ENCODE peak calls at places on chromosome 2, in seven cellular contexts. J is CD8-positive, alpha-beta T cell; D is BJ; O is astrocyte; E is bronchial epithelial cell; F is neural progenitor cell; L is pancreas. W is an unnamed sample.

GRCh38 chr2:105768961-105769452 is 24.3 kb downstream of the NCK2 start:
- DNase-seq in J (no peak), D (no peak), O (peak; percentile 67), E (peak; percentile 48), F (peak; percentile 47), L (no peak), W (no peak)

GRCh38 chr2:101064868-101065549 is 62.9 kb downstream of the RPL31 start:
- DNase-seq in J (no peak), D (no peak), O (peak; percentile 13), E (peak; percentile 85), F (no peak), L (no peak), W (no peak)

GRCh38 chr2:230691005-230691647 is 21.5 kb upstream of the CAB39 start:
- DNase-seq in J (no peak), D (no peak), O (peak; percentile 90), E (peak; percentile 99), F (no peak), L (no peak), W (no peak)

GRCh38 chr2:16243411-16243996 is 303.2 kb downstream of the MYCN start:
- DNase-seq in J (no peak), D (no peak), O (no peak), E (no peak), F (no peak), L (no peak), W (no peak)

GRCh38 chr2:40760071-40760666 is 308.3 kb upstream of the SLC8A1 start:
- DNase-seq in J (no peak), D (no peak), O (peak; percentile 20), E (peak; percentile 52), F (peak; percentile 59), L (peak; percentile 17), W (no peak)

GRCh38 chr2:199405241-199405640 is 52.5 kb downstream of the SATB2 start:
- DNase-seq in J (no peak), D (no peak), O (no peak), E (no peak), F (peak; percentile 32), L (no peak), W (no peak)

GRCh38 chr2:63667132-63667531 is 78.4 kb downstream of the MDH1 start:
- DNase-seq in J (no peak), D (no peak), O (no peak), E (peak; percentile 20), F (no peak), L (no peak), W (no peak)

GRCh38 chr2:77566131-77566530 is 44.0 kb upstream of the LRRTM4 start:
- DNase-seq in J (no peak), D (no peak), O (no peak), E (no peak), F (no peak), L (no peak), W (no peak)

GRCh38 chr2:196538646-196539045 is 100.9 kb upstream of the CCDC150 start:
- DNase-seq in J (no peak), D (no peak), O (no peak), E (no peak), F (no peak), L (no peak), W (no peak)

GRCh38 chr2:112817082-112817481 is 19.5 kb downstream of the IL1B start:
- DNase-seq in J (no peak), D (no peak), O (no peak), E (no peak), F (no peak), L (no peak), W (no peak)

GRCh38 chr2:196592331-196592911 is 47.1 kb upstream of the CCDC150 start:
- DNase-seq in J (no peak), D (no peak), O (peak; percentile 46), E (no peak), F (no peak), L (peak; percentile 12), W (peak; percentile 81)

GRCh38 chr2:182193291-182193690 is 207.6 kb downstream of the PPP1R1C start:
- DNase-seq in J (no peak), D (no peak), O (no peak), E (no peak), F (no peak), L (no peak), W (no peak)

GRCh38 chr2:27442282-27442980 is at the start of gene KRTCAP3:
- DNase-seq in J (no peak), D (no peak), O (no peak), E (peak; percentile 50), F (peak; percentile 93), L (peak; percentile 88), W (peak; percentile 89)

GRCh38 chr2:71556811-71557210 is 103.5 kb downstream of the DYSF start:
- DNase-seq in J (no peak), D (no peak), O (no peak), E (no peak), F (no peak), L (no peak), W (no peak)

GRCh38 chr2:45882707-45883106 is 231.2 kb downstream of the PRKCE start:
- DNase-seq in J (no peak), D (no peak), O (peak; percentile 39), E (no peak), F (no peak), L (no peak), W (no peak)

GRCh38 chr2:59658906-59659305 is 894.5 kb downstream of the BCL11A start:
- DNase-seq in J (no peak), D (no peak), O (no peak), E (peak; percentile 68), F (no peak), L (no peak), W (no peak)

GRCh38 chr2:21916934-21917522 is 793.3 kb downstream of the TDRD15 start:
- DNase-seq in J (no peak), D (no peak), O (no peak), E (no peak), F (no peak), L (no peak), W (no peak)

GRCh38 chr2:71687412-71687811 is 234.1 kb downstream of the DYSF start:
- DNase-seq in J (no peak), D (no peak), O (no peak), E (no peak), F (no peak), L (no peak), W (peak; percentile 16)

GRCh38 chr2:107529146-107529545 is 297.5 kb upstream of the RGPD4 start:
- DNase-seq in J (no peak), D (no peak), O (no peak), E (no peak), F (no peak), L (no peak), W (no peak)

GRCh38 chr2:224883172-224883516 is 159.1 kb downstream of the DOCK10 start:
- DNase-seq in J (no peak), D (no peak), O (no peak), E (no peak), F (no peak), L (no peak), W (no peak)

GRCh38 chr2:188973650-188974049 is 523 bp upstream of the COL3A1 start:
- DNase-seq in J (no peak), D (no peak), O (no peak), E (no peak), F (no peak), L (no peak), W (no peak)

GRCh38 chr2:240214790-240215675 is 74.6 kb upstream of the OTOS start:
- DNase-seq in J (no peak), D (no peak), O (no peak), E (no peak), F (no peak), L (no peak), W (peak; percentile 29)

GRCh38 chr2:64831134-64831976 is 157.8 kb upstream of the SLC1A4 start:
- DNase-seq in J (peak; percentile 75), D (no peak), O (peak; percentile 79), E (peak; percentile 93), F (peak; percentile 75), L (peak; percentile 82), W (peak; percentile 92)

GRCh38 chr2:160321025-160321424 is 121.0 kb upstream of the ITGB6 start:
- DNase-seq in J (no peak), D (no peak), O (no peak), E (peak; percentile 42), F (no peak), L (no peak), W (no peak)

GRCh38 chr2:149160701-149161217 is 122.3 kb downstream of the LYPD6B start:
- DNase-seq in J (no peak), D (no peak), O (no peak), E (no peak), F (peak; percentile 7), L (no peak), W (no peak)

GRCh38 chr2:19368760-19369159 is 10.3 kb upstream of the OSR1 start:
- DNase-seq in J (no peak), D (no peak), O (no peak), E (no peak), F (no peak), L (no peak), W (no peak)

GRCh38 chr2:29895296-29895695 is 26.1 kb downstream of the ALK start:
- DNase-seq in J (no peak), D (no peak), O (peak; percentile 62), E (no peak), F (peak; percentile 48), L (no peak), W (no peak)

GRCh38 chr2:39128919-39129391 is 8.1 kb upstream of the SOS1 start:
- DNase-seq in J (peak; percentile 32), D (no peak), O (no peak), E (peak; percentile 92), F (no peak), L (no peak), W (no peak)

GRCh38 chr2:119421304-119421703 is 10.3 kb upstream of the TMEM37 start:
- DNase-seq in J (no peak), D (no peak), O (no peak), E (no peak), F (no peak), L (no peak), W (no peak)

GRCh38 chr2:128986867-128987268 is 668.2 kb upstream of the HS6ST1 start:
- DNase-seq in J (no peak), D (no peak), O (no peak), E (peak; percentile 67), F (no peak), L (peak; percentile 36), W (no peak)
- TF ChIP-seq CTCF in J (no peak), D (no peak), O (no peak), E (no peak), F (no peak), L (no peak), W (no peak)

DNA sequence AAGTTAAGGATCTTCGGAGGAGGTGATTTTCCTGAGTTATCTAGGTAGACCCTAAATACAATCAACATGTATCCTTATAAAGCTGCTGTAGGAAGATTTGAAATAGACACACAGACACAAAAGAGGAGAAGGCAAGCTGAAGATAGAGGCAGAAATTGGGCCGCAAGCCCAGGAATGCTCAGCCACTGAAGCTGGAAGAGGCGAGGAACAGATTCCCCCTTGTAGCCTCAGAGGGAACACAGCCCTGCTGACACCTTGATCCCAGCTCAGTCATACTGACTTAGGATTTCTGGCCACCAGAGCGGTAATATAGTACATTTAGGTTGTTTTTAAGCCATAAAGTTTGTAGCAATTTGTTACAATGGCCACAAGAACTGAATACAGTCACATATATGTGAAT is 90.9 kb downstream of the ETAA1 start:
- DNase-seq in J (no peak), D (no peak), O (no peak), E (no peak), F (no peak), L (no peak), W (no peak)
- H3K27me3 ChIP-seq in J (no peaks in the 10 kb centered on the region), D (no peaks in the 10 kb centered on the region), O (no peaks in the 10 kb centered on the region), E (no peaks in the 10 kb centered on the region), F (no peaks in the 10 kb centered on the region), L (no peaks in the 10 kb centered on the region), W (no peaks in the 10 kb centered on the region)

GRCh38 chr2:159202568-159203071 is 83.9 kb downstream of the WDSUB1 start:
- DNase-seq in J (no peak), D (peak; percentile 99), O (peak; percentile 100), E (peak; percentile 62), F (no peak), L (peak; percentile 77), W (no peak)
- TF ChIP-seq CTCF in J (no peak), D (no peak), O (peak; percentile 22), E (no peak), F (no peak), L (no peak), W (no peak)

GRCh38 chr2:127217470-127218325 is 2.4 kb downstream of the CYP27C1 start:
- DNase-seq in J (no peak), D (no peak), O (peak; percentile 32), E (peak; percentile 94), F (no peak), L (no peak), W (no peak)
- H3K27me3 ChIP-seq in J (peaks cover 30% of the 10 kb centered on the region), D (peaks cover 15% of the 10 kb centered on the region), O (no peaks in the 10 kb centered on the region), E (peaks cover 2% of the 10 kb centered on the region), F (peaks cover 14% of the 10 kb centered on the region), L (no peaks in the 10 kb centered on the region), W (peaks cover 30% of the 10 kb centered on the region)